ENCODE peak calls at places on chromosomes 3 and 15, in eight cellular contexts. F, B, N, H, K, C, V and G are unnamed samples.

GRCh38 chr3:120469440-120470415 is 18.9 kb upstream of the FSTL1 start:
- DNase-seq in B (peak), K (no peak), C (peak), H (no peak), N (peak), V (no peak), F (no peak), G (no peak)

GRCh38 chr3:8619548-8619947 is 25.1 kb downstream of the SSUH2 start:
- DNase-seq in B (no peak), N (no peak), V (no peak), K (no peak), C (peak), F (no peak), H (no peak), G (peak)

GRCh38 chr15:26716069-26716468 is 56.8 kb downstream of the GABRB3 start:
- DNase-seq in H (no peak), N (no peak), F (no peak), B (no peak), K (no peak), C (no peak), V (no peak), G (no peak)

GRCh38 chr3:113697192-113698090 is 999 bp upstream of the USF3 start:
- DNase-seq in V (no peak), C (peak), B (peak), N (peak), H (peak), K (no peak), F (peak), G (peak)

GRCh38 chr3:16303037-16303436 is 38.0 kb downstream of the OXNAD1 start:
- DNase-seq in N (no peak), C (no peak), B (no peak), V (no peak), K (no peak), F (no peak), H (no peak), G (no peak)

GRCh38 chr15:34855397-34855796 is 60.0 kb upstream of the ACTC1 start:
- DNase-seq in F (no peak), N (no peak), V (no peak), B (peak), H (no peak), K (no peak), C (no peak), G (no peak)

GRCh38 chr3:49673131-49673714 is 928 bp upstream of the APEH start:
- DNase-seq in V (no peak), B (no peak), K (no peak), N (no peak), H (no peak), C (peak), F (no peak), G (no peak)

GRCh38 chr3:151837057-151837456 is 23.1 kb downstream of the AADAC start:
- DNase-seq in F (no peak), K (no peak), B (peak), C (peak), H (no peak), V (peak), N (no peak), G (no peak)

GRCh38 chr3:14248849-14249523 is 70.4 kb downstream of the LSM3 start:
- DNase-seq in F (no peak), N (peak), B (no peak), K (no peak), C (no peak), V (peak), H (no peak), G (no peak)

GRCh38 chr15:39573287-39573686 is 7.6 kb upstream of the THBS1 start:
- DNase-seq in B (no peak), H (no peak), V (no peak), F (no peak), N (no peak), K (no peak), C (no peak), G (no peak)

GRCh38 chr15:84034831-84035753 is 200.5 kb upstream of the GOLGA6L4 start:
- DNase-seq in B (no peak), C (peak), V (no peak), K (no peak), F (no peak), N (peak), H (no peak), G (no peak)

GRCh38 chr3:45232531-45232930 is 6.4 kb upstream of the TMEM158 start:
- DNase-seq in H (no peak), B (no peak), C (no peak), F (no peak), V (no peak), N (no peak), K (peak), G (no peak)

GRCh38 chr3:185153861-185154629 is 1.2 kb upstream of the C3orf70 start:
- DNase-seq in V (no peak), K (no peak), H (no peak), C (no peak), N (peak), F (no peak), B (no peak), G (no peak)

GRCh38 chr15:93459396-93459795 is 370.4 kb upstream of the RGMA start:
- DNase-seq in H (no peak), C (no peak), V (no peak), K (no peak), B (no peak), N (peak), F (no peak), G (no peak)

GRCh38 chr3:16884084-16884747 is 539 bp upstream of the PLCL2 start:
- DNase-seq in B (peak), K (peak), C (peak), V (no peak), H (peak), F (peak), N (peak), G (peak)

GRCh38 chr3:122092460-122093165 is 37.5 kb downstream of the CD86 start:
- DNase-seq in H (peak), B (no peak), N (no peak), V (no peak), C (peak), K (peak), F (no peak), G (peak)